ENCODE peak calls at places on chromosomes 13 and 19, in five cellular contexts. V is cardiac fibroblast, Q is GM06990, W is IMR-90, T is body of pancreas. C is an unnamed sample.

GRCh38 chr19:6947745-6948144 is 60.4 kb downstream of the ADGRE1 start:
- DNase-seq in W (no peak), V (peak), Q (peak), T (no peak), C (peak)

GRCh38 chr19:8577247-8577646 is at the start of gene MYO1F:
- DNase-seq in Q (peak), T (no peak), W (no peak), V (no peak), C (peak)

GRCh38 chr19:3163943-3164342 is 14.6 kb upstream of the S1PR4 start:
- DNase-seq in Q (no peak), T (no peak), W (no peak), V (no peak), C (no peak)

GRCh38 chr19:29526730-29527499 is 1.1 kb downstream of the VSTM2B start:
- DNase-seq in Q (peak), V (no peak), W (no peak), T (no peak), C (peak)

GRCh38 chr19:44587863-44588752 is 25.3 kb upstream of the IGSF23 start:
- DNase-seq in Q (no peak), V (peak), W (peak), T (no peak), C (no peak)

GRCh38 chr13:28819046-28819747 is 942 bp upstream of the MTUS2 start:
- DNase-seq in T (peak), W (peak), Q (peak), V (peak), C (no peak)

GRCh38 chr19:11192957-11193939 is 4.1 kb downstream of the KANK2 start:
- DNase-seq in V (no peak), Q (no peak), T (no peak), W (no peak), C (no peak)

GRCh38 chr19:7748756-7749155 is 1.4 kb upstream of the CD209 start:
- DNase-seq in W (peak), T (no peak), Q (no peak), V (peak), C (no peak)

GRCh38 chr19:38412961-38413360 is 10.1 kb downstream of the FAM98C start:
- DNase-seq in Q (no peak), W (no peak), V (no peak), T (no peak), C (no peak)

GRCh38 chr19:23802290-23802689 is 43.6 kb upstream of the ZNF681 start:
- DNase-seq in V (no peak), T (no peak), W (no peak), Q (no peak), C (no peak)

GRCh38 chr13:42549555-42549941 is 24.4 kb upstream of the TNFSF11 start:
- DNase-seq in V (no peak), W (no peak), Q (no peak), T (no peak), C (no peak)

GRCh38 chr19:3474015-3474414 is 6.3 kb downstream of the SMIM24 start:
- DNase-seq in T (no peak), W (no peak), Q (no peak), V (no peak), C (no peak)

GRCh38 chr13:91270031-91270430 is 77.5 kb upstream of the MIR17HG start:
- DNase-seq in W (no peak), V (peak), Q (no peak), T (no peak), C (no peak)

GRCh38 chr19:19552811-19553210 is 14.7 kb downstream of the CILP2 start:
- DNase-seq in Q (no peak), T (no peak), V (peak), W (no peak), C (peak)

GRCh38 chr19:18294467-18294864 is 13.0 kb upstream of the JUND start:
- DNase-seq in Q (peak), V (no peak), T (peak), W (no peak), C (no peak)

GRCh38 chr13:22126433-22127021 is 455.7 kb downstream of the FGF9 start:
- DNase-seq in Q (no peak), V (no peak), T (no peak), W (no peak), C (peak)

GRCh38 chr13:49791753-49792549 is 531 bp downstream of the KPNA3 start:
- DNase-seq in V (peak), W (peak), Q (peak), T (peak), C (peak)

GRCh38 chr13:89925107-89925506 is 1422.4 kb upstream of the MIR17HG start:
- DNase-seq in T (no peak), V (peak), Q (no peak), W (peak), C (peak)

GRCh38 chr13:77306458-77306857 is 20.4 kb downstream of the MYCBP2 start:
- DNase-seq in V (no peak), Q (no peak), T (no peak), W (no peak), C (no peak)

DNA sequence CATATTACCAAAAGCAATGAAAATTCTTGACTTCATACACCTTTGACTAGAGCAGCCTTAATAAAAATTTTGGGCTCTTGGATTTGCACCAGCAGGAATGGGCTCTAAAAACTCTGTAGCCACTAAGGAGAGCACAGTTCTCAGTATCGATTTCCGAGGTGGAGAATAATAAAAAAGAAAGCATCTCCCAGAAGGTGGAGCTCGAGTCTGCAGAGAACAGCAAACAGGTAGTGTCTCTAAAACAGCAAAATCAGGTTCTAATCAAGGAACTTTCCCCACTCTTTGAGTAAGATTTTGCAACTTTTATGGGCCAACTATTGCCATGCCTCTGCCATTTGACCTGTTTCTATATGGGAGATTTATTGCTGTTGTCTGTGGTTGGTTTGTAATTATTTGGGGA is 258.7 kb upstream of the GPC6 start:
- DNase-seq in Q (no peak), V (peak), T (no peak), W (peak), C (no peak)
- TF ChIP-seq CTCF in Q (no peak), V (peak), T (no peak), W (peak), C (no peak)

DNA sequence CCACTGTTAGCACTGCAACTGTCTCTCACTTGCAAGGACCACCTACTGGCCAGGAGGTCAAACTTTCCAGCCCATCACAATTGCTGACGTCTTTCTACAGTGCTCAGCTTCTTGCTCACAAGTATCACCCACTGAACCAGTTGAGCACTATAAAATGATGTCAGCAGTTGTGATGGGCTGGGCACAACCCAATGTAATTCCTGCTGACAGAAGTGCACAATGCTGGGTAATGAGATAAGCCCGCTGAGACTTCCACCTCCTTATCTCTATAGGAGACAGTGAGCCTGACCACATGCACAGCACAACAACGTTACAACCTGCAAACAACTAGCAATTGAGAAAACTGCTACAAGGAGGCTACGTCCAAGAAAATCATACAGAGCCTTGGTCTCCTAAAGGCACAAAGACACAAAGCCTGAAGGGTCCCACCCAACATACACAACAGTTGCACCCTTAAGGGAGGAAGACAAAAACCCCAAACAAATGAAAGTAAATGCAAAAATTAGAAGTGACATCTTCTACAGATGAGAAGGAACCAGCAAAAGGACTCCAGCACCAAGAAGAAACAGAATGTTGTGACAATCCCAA is 273.2 kb downstream of the LIG4 start:
- DNase-seq in Q (no peak), V (no peak), W (no peak), T (no peak), C (no peak)
- TF ChIP-seq CTCF in Q (no peak), V (no peak), W (no peak), T (no peak), C (no peak)

GRCh38 chr13:32791545-32792172 is 205.4 kb downstream of the PDS5B start:
- DNase-seq in Q (peak), T (no peak), W (peak), V (no peak), C (peak)

GRCh38 chr13:32790731-32791130 is 204.5 kb downstream of the PDS5B start:
- DNase-seq in T (no peak), W (no peak), V (no peak), Q (no peak), C (no peak)
- TF ChIP-seq CTCF in T (no peak), W (peak), V (no peak), Q (peak), C (no peak)

DNA sequence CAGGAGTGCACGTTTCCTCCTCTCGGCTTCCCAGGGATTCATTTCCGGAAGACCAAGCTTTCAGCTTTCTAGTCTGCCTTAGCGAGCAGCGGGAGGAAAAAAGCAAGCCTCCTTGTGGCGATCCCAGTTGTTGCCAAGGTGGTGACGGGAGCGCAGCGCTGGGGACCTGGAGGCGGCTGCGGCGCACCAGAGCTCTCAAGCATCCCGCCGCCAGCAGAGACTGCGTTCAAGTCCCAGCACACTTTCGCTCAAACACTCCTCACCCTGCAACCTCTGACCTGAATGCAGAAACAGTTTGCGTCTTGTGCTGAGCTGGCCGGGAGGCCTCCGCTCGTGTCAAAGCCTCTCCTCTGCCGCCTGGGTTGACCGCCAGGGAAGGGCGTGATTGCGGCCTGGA is 4.9 kb downstream of the GSX1 start:
- DNase-seq in Q (no peak), T (no peak), W (peak), V (peak), C (no peak)
- TF ChIP-seq CTCF in Q (no peak), T (no peak), W (peak), V (no peak), C (no peak)

GRCh38 chr13:44653261-44653660 is 77.1 kb upstream of the TSC22D1 start:
- DNase-seq in W (peak), T (no peak), V (no peak), Q (no peak), C (no peak)

GRCh38 chr13:44649834-44650233 is 73.7 kb upstream of the TSC22D1 start:
- DNase-seq in T (no peak), Q (no peak), W (no peak), V (no peak), C (no peak)

GRCh38 chr13:44652223-44652622 is 76.1 kb upstream of the TSC22D1 start:
- DNase-seq in V (peak), T (no peak), W (no peak), Q (no peak), C (no peak)

GRCh38 chr13:44651724-44652123 is 75.6 kb upstream of the TSC22D1 start:
- DNase-seq in T (no peak), V (no peak), Q (no peak), W (no peak), C (no peak)

GRCh38 chr13:44651209-44651608 is 75.1 kb upstream of the TSC22D1 start:
- DNase-seq in W (no peak), V (no peak), Q (no peak), T (no peak), C (no peak)
- TF ChIP-seq CTCF in W (no peak), V (no peak), Q (no peak), T (no peak), C (no peak)

C was measured in GM13977.